ENCODE peak calls at places on chromosomes 12 and 14, in ten cellular contexts. C is heart right ventricle, R is astrocyte of the cerebellum, U is uterus, V is sigmoid colon, N is stomach, S is AG10803, I is A549, T is ovary, M is nephron progenitor cell. H is an unnamed sample.

GRCh38 chr12:97283297-97283696 is 179.3 kb upstream of the RMST start:
- DNase-seq in M (no peak), T (no peak), S (no peak), U (no peak), C (no peak), R (no peak), V (no peak), N (no peak), I (no peak), H (no peak)

GRCh38 chr12:4089147-4089606 is 184.4 kb upstream of the CCND2 start:
- DNase-seq in C (no peak), M (peak; percentile 57), I (no peak), V (no peak), N (no peak), T (no peak), R (no peak), S (no peak), U (no peak), H (no peak)

GRCh38 chr14:77882098-77882497 is 82.2 kb downstream of the ADCK1 start:
- DNase-seq in T (no peak), N (no peak), S (peak; percentile 32), M (no peak), V (no peak), I (no peak), R (no peak), C (peak; percentile 68), U (no peak), H (no peak)

GRCh38 chr14:31388687-31389413 is 31.5 kb downstream of the HEATR5A start:
- DNase-seq in T (no peak), I (no peak), N (no peak), U (no peak), R (no peak), V (no peak), M (no peak), S (peak; percentile 25), C (no peak), H (no peak)

GRCh38 chr12:106345739-106346138 is 11.8 kb upstream of the POLR3B start:
- DNase-seq in T (no peak), I (peak; percentile 29), N (peak; percentile 27), S (peak; percentile 65), C (no peak), U (no peak), V (no peak), R (peak; percentile 26), M (peak; percentile 26), H (no peak)

GRCh38 chr12:49979061-49979586 is 6.4 kb downstream of the AQP6 start:
- DNase-seq in S (no peak), I (no peak), R (no peak), M (no peak), V (no peak), T (no peak), N (no peak), U (no peak), C (no peak), H (peak; percentile 69)

GRCh38 chr12:5715076-5715475 is 230.0 kb downstream of the ANO2 start:
- DNase-seq in I (no peak), U (no peak), S (no peak), N (no peak), M (no peak), T (no peak), R (no peak), V (no peak), C (no peak), H (no peak)

GRCh38 chr12:53205747-53206146 is 1.3 kb downstream of the ITGB7 start:
- DNase-seq in V (no peak), U (no peak), N (peak; percentile 34), M (no peak), R (peak; percentile 70), S (peak; percentile 85), I (no peak), C (no peak), T (no peak), H (no peak)

GRCh38 chr12:62860501-62861156 is 74.3 kb downstream of the PPM1H start:
- DNase-seq in S (no peak), C (no peak), V (no peak), T (no peak), U (no peak), N (no peak), M (no peak), R (no peak), I (no peak), H (no peak)

GRCh38 chr14:93923586-93923985 is 3.6 kb upstream of the FAM181A start:
- DNase-seq in I (no peak), M (no peak), V (no peak), T (no peak), S (no peak), R (no peak), N (no peak), C (no peak), U (no peak), H (no peak)

GRCh38 chr14:95313707-95314106 is 6.0 kb downstream of the CLMN start:
- DNase-seq in N (peak; percentile 61), U (peak; percentile 85), I (peak; percentile 51), S (peak; percentile 54), T (no peak), V (peak; percentile 92), C (peak; percentile 59), M (no peak), R (peak; percentile 15), H (no peak)

GRCh38 chr12:107356266-107356936 is 263.1 kb upstream of the CRY1 start:
- DNase-seq in I (no peak), C (no peak), R (peak; percentile 71), S (peak; percentile 81), N (no peak), V (no peak), M (no peak), T (no peak), U (no peak), H (no peak)

GRCh38 chr14:100524933-100525243 is 62.3 kb downstream of the BEGAIN start:
- DNase-seq in I (peak; percentile 41), M (peak; percentile 62), U (peak; percentile 13), N (peak; percentile 25), S (no peak), T (no peak), C (no peak), V (peak; percentile 61), R (no peak), H (peak; percentile 80)

GRCh38 chr14:64209428-64210165 is 84.6 kb downstream of the ESR2 start:
- DNase-seq in T (peak; percentile 79), C (peak; percentile 57), N (no peak), V (peak; percentile 86), I (no peak), M (no peak), R (no peak), S (peak; percentile 63), U (peak; percentile 57), H (peak; percentile 29)

GRCh38 chr12:112130461-112130998 is 5.2 kb downstream of the TRAFD1 start:
- DNase-seq in M (no peak), I (no peak), V (no peak), T (no peak), R (no peak), U (no peak), S (peak; percentile 23), N (no peak), C (no peak), H (no peak)

GRCh38 chr14:88477513-88478250 is 77.1 kb downstream of the PTPN21 start:
- DNase-seq in V (no peak), S (peak; percentile 20), M (no peak), T (no peak), R (no peak), C (no peak), I (no peak), N (no peak), U (no peak), H (no peak)

GRCh38 chr12:120847392-120848157 is 56.6 kb downstream of the SPPL3 start:
- DNase-seq in T (no peak), I (no peak), V (no peak), S (no peak), N (no peak), C (no peak), M (no peak), U (no peak), R (no peak), H (no peak)

GRCh38 chr14:95227279-95227860 is 70.0 kb upstream of the DICER1 start:
- DNase-seq in R (peak; percentile 56), T (peak; percentile 28), S (no peak), N (peak; percentile 57), V (no peak), I (no peak), C (no peak), M (peak; percentile 23), U (no peak), H (no peak)

GRCh38 chr12:6205144-6205539 is 4.9 kb downstream of the CD9 start:
- DNase-seq in V (peak; percentile 93), R (no peak), U (peak; percentile 78), T (peak; percentile 74), S (no peak), N (no peak), C (peak; percentile 71), I (no peak), M (no peak), H (no peak)

GRCh38 chr12:6791931-6792520 is 2.7 kb downstream of the CD4 start:
- DNase-seq in M (no peak), U (no peak), I (no peak), N (no peak), C (no peak), S (no peak), R (no peak), V (no peak), T (no peak), H (no peak)

GRCh38 chr14:53002576-53002975 is 51.7 kb upstream of the FERMT2 start:
- DNase-seq in M (no peak), R (no peak), I (no peak), T (no peak), N (no peak), V (no peak), C (no peak), S (no peak), U (no peak), H (no peak)

GRCh38 chr12:124679533-124680371 is 112.3 kb upstream of the NCOR2 start:
- DNase-seq in I (no peak), T (peak; percentile 56), S (no peak), N (peak; percentile 80), R (no peak), C (peak; percentile 75), M (no peak), V (peak; percentile 77), U (peak; percentile 57), H (no peak)
- TF ChIP-seq CTCF in I (no peak), T (no peak), S (no peak), N (no peak), R (no peak), C (no peak), M (no peak), V (no peak), U (no peak), H (no peak)

GRCh38 chr12:102876883-102877282 is 40.2 kb downstream of the PAH start:
- DNase-seq in R (no peak), V (no peak), C (no peak), I (no peak), N (no peak), S (no peak), T (no peak), U (no peak), M (peak; percentile 15), H (peak; percentile 54)
- TF ChIP-seq CTCF in R (no peak), V (no peak), C (no peak), I (no peak), N (no peak), S (no peak), T (no peak), U (no peak), M (peak; percentile 32), H (peak; percentile 29)

GRCh38 chr12:92144631-92145480 is 790 bp downstream of the BTG1 start:
- DNase-seq in V (peak; percentile 78), M (peak; percentile 75), C (peak; percentile 52), N (peak; percentile 74), U (peak; percentile 50), I (no peak), S (peak; percentile 55), T (peak; percentile 61), R (no peak), H (peak; percentile 44)
- TF ChIP-seq CTCF in V (no peak), M (no peak), C (no peak), N (no peak), U (no peak), I (no peak), S (no peak), T (no peak), R (no peak), H (no peak)

GRCh38 chr12:11209098-11209497 is 22.4 kb upstream of the TAS2R42 start:
- DNase-seq in I (no peak), M (no peak), C (no peak), V (no peak), N (no peak), S (no peak), U (no peak), R (no peak), T (no peak), H (no peak)
- TF ChIP-seq CTCF in I (no peak), M (no peak), C (no peak), V (no peak), N (no peak), S (no peak), U (no peak), R (no peak), T (no peak), H (no peak)

H was measured in glutamatergic neuron.